ENCODE peak calls at places on chromosomes 2 and 18, in four cellular contexts. V, H, J and S are unnamed samples.
A peak's percentile ranks its signal among the peaks of the same experiment; 100 is the strongest.

GRCh38 chr2:166375736-166376487 is at the start of gene SCN9A:
- DNase-seq in V (peak; percentile 86), H (peak; percentile 88), J (no peak), S (peak; percentile 60)

GRCh38 chr2:168316073-168316440 is 68.7 kb upstream of the STK39 start:
- DNase-seq in V (no peak), H (no peak), J (no peak), S (no peak)

GRCh38 chr2:71592181-71592711 is 138.9 kb downstream of the DYSF start:
- DNase-seq in V (peak; percentile 20), H (no peak), J (no peak), S (no peak)

GRCh38 chr18:811192-812122 is 585 bp downstream of the YES1 start:
- DNase-seq in V (peak; percentile 43), H (peak; percentile 50), J (peak; percentile 16), S (peak; percentile 67)

GRCh38 chr2:72887836-72888437 is 729 bp downstream of the SPR start:
- DNase-seq in V (peak; percentile 84), H (peak; percentile 94), J (peak; percentile 76), S (no peak)

GRCh38 chr2:215693269-215693998 is 257.6 kb upstream of the FN1 start:
- DNase-seq in V (no peak), H (peak; percentile 45), J (no peak), S (no peak)

GRCh38 chr2:47094519-47095155 is 60.5 kb downstream of the STPG4 start:
- DNase-seq in V (no peak), H (no peak), J (no peak), S (peak; percentile 40)

GRCh38 chr2:218658671-218659257 is 659 bp downstream of the ZNF142 start:
- DNase-seq in V (peak; percentile 26), H (peak; percentile 62), J (peak; percentile 48), S (peak; percentile 80)

GRCh38 chr2:137380610-137381009 is 583.7 kb upstream of the HNMT start:
- DNase-seq in V (no peak), H (no peak), J (no peak), S (no peak)

GRCh38 chr2:240948905-240949790 is 43.0 kb downstream of the CROCC2 start:
- DNase-seq in V (no peak), H (no peak), J (no peak), S (no peak)

GRCh38 chr2:216490061-216490460 is 8.6 kb upstream of the RPL37A start:
- DNase-seq in V (no peak), H (no peak), J (no peak), S (no peak)

GRCh38 chr2:24820175-24820513 is 26.9 kb downstream of the CENPO start:
- DNase-seq in V (no peak), H (no peak), J (no peak), S (peak; percentile 50)

GRCh38 chr2:170324640-170325046 is 146.7 kb downstream of the MYO3B start:
- DNase-seq in V (peak; percentile 16), H (peak; percentile 74), J (peak; percentile 21), S (no peak)

GRCh38 chr2:218291934-218292699 is at the start of gene TMBIM1:
- DNase-seq in V (peak; percentile 37), H (peak; percentile 86), J (peak; percentile 74), S (peak; percentile 92)

GRCh38 chr2:215476424-215476823 is 40.6 kb upstream of the FN1 start:
- DNase-seq in V (no peak), H (no peak), J (no peak), S (no peak)

GRCh38 chr18:75592527-75592926 is 165.0 kb upstream of the SMIM21 start:
- DNase-seq in V (no peak), H (no peak), J (no peak), S (no peak)

GRCh38 chr2:108587621-108588020 is 53.4 kb downstream of the LIMS1 start:
- DNase-seq in V (no peak), H (no peak), J (no peak), S (no peak)

GRCh38 chr18:77146249-77147080 is 13.9 kb upstream of the MBP start:
- DNase-seq in V (no peak), H (no peak), J (no peak), S (peak; percentile 57)

GRCh38 chr2:207768891-207769596 is 662 bp downstream of the FZD5 start:
- DNase-seq in V (no peak), H (peak; percentile 51), J (peak; percentile 32), S (no peak)

GRCh38 chr2:44075536-44075935 is 79.7 kb upstream of the LRPPRC start:
- DNase-seq in V (no peak), H (no peak), J (no peak), S (no peak)

GRCh38 chr2:228613133-228613532 is 431.6 kb upstream of the SPHKAP start:
- DNase-seq in V (no peak), H (no peak), J (no peak), S (no peak)

GRCh38 chr2:141021611-141022010 is 1109.2 kb downstream of the LRP1B start:
- DNase-seq in V (no peak), H (no peak), J (no peak), S (no peak)

GRCh38 chr18:21896732-21897336 is 156.2 kb downstream of the MIB1 start:
- DNase-seq in V (no peak), H (no peak), J (no peak), S (no peak)